ENCODE peak calls at places on chromosome 2, in ten cellular contexts. W is brain microvascular endothelial cell, E is ovary, R is PC-9, X is lower lobe of right lung, A is AG09309, T is fibroblast of pulmonary artery, D is H9, Y is endothelial cell, L is prostate gland. M is an unnamed sample.

GRCh38 chr2:131572175-131572574 is 44.5 kb downstream of the CCDC74A start:
- DNase-seq in A (no peak), D (no peak), R (no peak), L (no peak), X (no peak), T (no peak), E (no peak), W (no peak), Y (no peak), M (no peak)

GRCh38 chr2:96906719-96907404 is 37.0 kb upstream of the SEMA4C start:
- DNase-seq in X (no peak), Y (no peak), R (peak), L (peak), A (no peak), D (peak), W (no peak), T (no peak), E (peak), M (peak)

GRCh38 chr2:1499033-1499795 is 86.0 kb downstream of the TPO start:
- DNase-seq in Y (no peak), X (peak), A (no peak), R (no peak), E (no peak), D (no peak), W (no peak), T (no peak), L (no peak), M (no peak)

GRCh38 chr2:197427204-197427603 is 7.6 kb downstream of the SF3B1 start:
- DNase-seq in A (no peak), L (no peak), W (no peak), E (no peak), D (no peak), X (no peak), Y (no peak), R (no peak), T (no peak), M (no peak)

GRCh38 chr2:9745153-9745899 is 97.9 kb upstream of the TAF1B start:
- DNase-seq in Y (no peak), W (no peak), X (no peak), T (no peak), R (peak), D (no peak), A (no peak), E (no peak), L (no peak), M (no peak)

GRCh38 chr2:150621800-150622199 is 134.3 kb upstream of the RND3 start:
- DNase-seq in E (no peak), A (no peak), T (peak), L (no peak), D (no peak), R (peak), W (peak), X (no peak), Y (no peak), M (no peak)

GRCh38 chr2:23753291-23754006 is 173.5 kb downstream of the ATAD2B start:
- DNase-seq in W (no peak), L (no peak), E (no peak), D (no peak), X (no peak), R (peak), T (no peak), A (no peak), Y (no peak), M (no peak)

GRCh38 chr2:55155206-55155605 is 76.9 kb downstream of the CLHC1 start:
- DNase-seq in T (no peak), X (no peak), Y (no peak), W (no peak), L (no peak), E (no peak), R (no peak), A (no peak), D (no peak), M (no peak)

GRCh38 chr2:169771612-169772011 is 27.1 kb upstream of the SSB start:
- DNase-seq in E (no peak), W (no peak), L (no peak), D (no peak), Y (no peak), R (no peak), X (no peak), T (no peak), A (no peak), M (no peak)

GRCh38 chr2:8500124-8501054 is 181.5 kb upstream of the ID2 start:
- DNase-seq in A (no peak), L (peak), W (no peak), T (peak), D (no peak), Y (no peak), R (no peak), X (no peak), E (no peak), M (no peak)

GRCh38 chr2:12702661-12703121 is 14.0 kb upstream of the TRIB2 start:
- DNase-seq in R (peak), W (peak), T (peak), X (no peak), A (no peak), L (no peak), Y (no peak), E (no peak), D (no peak), M (no peak)

DNA sequence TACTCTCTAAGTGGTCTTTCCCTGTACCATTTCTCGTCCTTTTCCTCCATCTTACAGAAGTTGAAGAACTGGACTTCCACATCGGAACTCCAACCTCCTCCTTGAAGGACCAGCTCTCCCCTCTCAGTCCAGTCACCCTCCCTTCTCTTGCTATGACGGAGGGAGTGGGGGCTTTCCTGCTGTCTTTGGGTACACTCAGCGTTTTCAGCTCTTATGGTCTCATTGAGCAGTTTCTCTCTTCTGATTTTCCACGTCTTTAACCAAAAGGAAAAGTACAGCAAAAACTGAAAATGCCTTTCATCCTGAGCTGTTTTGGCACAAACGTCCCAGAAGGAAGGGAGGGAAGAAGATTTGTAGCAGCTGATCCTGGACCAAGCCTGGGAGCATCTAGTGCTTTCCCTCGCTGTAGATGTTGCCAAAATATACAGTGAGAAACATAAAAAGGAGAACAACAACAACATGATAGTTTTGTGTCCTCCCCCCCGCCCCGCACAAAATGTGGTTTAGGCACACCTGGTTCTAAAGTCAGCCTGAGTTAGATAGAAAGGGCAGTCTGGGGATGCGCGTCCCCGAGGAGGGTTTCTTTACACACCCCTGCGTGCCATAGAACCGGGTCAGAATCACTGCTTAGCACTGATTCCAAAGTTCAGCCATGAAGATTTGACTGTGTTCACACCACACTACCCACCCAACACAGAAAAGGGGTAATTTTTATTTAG is 53.5 kb downstream of the SLC40A1 start:
- DNase-seq in Y (no peak), D (no peak), W (no peak), T (no peak), L (no peak), A (no peak), R (no peak), X (no peak), E (no peak), M (no peak)
- TF ChIP-seq CTCF in Y (no peak), D (no peak), W (no peak), T (no peak), L (no peak), A (no peak), R (no peak), X (no peak), E (no peak), M (no peak)

GRCh38 chr2:176093145-176093888 is 796 bp downstream of the HOXD13 start:
- DNase-seq in A (no peak), E (no peak), D (peak), L (no peak), X (no peak), R (no peak), T (no peak), W (no peak), Y (no peak), M (peak)
- TF ChIP-seq CTCF in A (peak), E (no peak), D (peak), L (peak), X (no peak), R (no peak), T (no peak), W (no peak), Y (no peak), M (no peak)

GRCh38 chr2:68122680-68122964 is 35.1 kb upstream of the PNO1 start:
- DNase-seq in Y (no peak), A (no peak), L (no peak), D (no peak), R (no peak), X (no peak), E (no peak), T (no peak), W (no peak), M (no peak)
- TF ChIP-seq CTCF in Y (no peak), A (no peak), L (no peak), D (no peak), R (peak), X (no peak), E (no peak), T (no peak), W (no peak), M (peak)

GRCh38 chr2:136919682-136920081 is 154.3 kb downstream of the THSD7B start:
- DNase-seq in X (no peak), W (no peak), T (no peak), L (no peak), E (no peak), R (no peak), A (no peak), Y (no peak), D (no peak), M (no peak)

GRCh38 chr2:136917281-136917680 is 151.9 kb downstream of the THSD7B start:
- DNase-seq in Y (no peak), X (no peak), W (no peak), T (no peak), D (peak), R (no peak), E (no peak), A (no peak), L (no peak), M (no peak)

GRCh38 chr2:136916131-136916530 is 150.8 kb downstream of the THSD7B start:
- DNase-seq in Y (no peak), D (no peak), E (no peak), W (no peak), T (no peak), L (no peak), R (no peak), X (no peak), A (no peak), M (no peak)

DNA sequence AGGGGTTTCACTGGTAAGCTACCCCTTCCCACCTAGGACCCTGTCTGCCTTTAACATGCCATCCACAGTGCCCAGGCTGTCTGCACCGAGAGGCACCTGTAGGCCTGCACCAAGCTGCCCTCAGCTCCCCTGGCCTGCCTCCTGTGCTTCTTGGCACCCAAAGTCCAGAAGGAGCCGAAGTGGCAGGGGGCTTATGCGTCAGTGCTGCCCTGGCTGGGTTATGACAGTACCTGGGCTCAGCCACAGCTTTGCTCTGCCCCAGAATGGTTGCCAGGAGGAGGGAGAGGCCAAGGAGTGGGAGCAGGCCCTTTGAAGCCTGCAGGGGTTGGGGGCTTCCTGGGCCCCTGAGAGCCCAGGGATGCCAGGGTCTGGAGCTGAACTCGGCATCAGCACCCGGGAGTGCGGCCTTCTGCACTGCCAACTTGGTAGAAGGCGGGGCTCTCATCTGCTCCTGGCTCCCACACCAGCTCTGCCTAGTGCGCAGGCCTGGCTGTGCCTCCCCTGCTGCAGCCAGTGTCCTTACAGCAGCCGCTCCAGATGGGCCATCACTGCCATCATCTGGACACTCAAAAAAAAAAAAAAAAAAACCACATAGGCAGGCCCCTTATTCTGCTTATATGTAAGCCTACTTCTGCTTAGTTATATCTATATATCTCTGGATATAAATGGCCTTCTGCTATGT is 155.4 kb downstream of the THSD7B start:
- DNase-seq in T (no peak), A (no peak), D (peak), W (no peak), L (no peak), X (no peak), R (no peak), Y (no peak), E (no peak), M (no peak)
- TF ChIP-seq CTCF in T (no peak), A (no peak), D (peak), W (no peak), L (no peak), X (no peak), R (no peak), Y (no peak), E (no peak), M (no peak)

GRCh38 chr2:240810199-240810598 is 9.8 kb downstream of the KIF1A start:
- DNase-seq in A (no peak), X (no peak), L (no peak), T (no peak), E (no peak), Y (no peak), W (no peak), D (no peak), R (no peak), M (no peak)
- TF ChIP-seq CTCF in A (peak), X (no peak), L (peak), T (no peak), E (no peak), Y (no peak), W (peak), D (peak), R (peak), M (no peak)